ENCODE peak calls at places on chromosomes 6 and 20, in nine cellular contexts. I is lower lobe of right lung, K is upper lobe of left lung, Y is heart left ventricle, B is left lung, S is H9, Z is tibial nerve, G is heart right ventricle, L is PC-9. R is an unnamed sample.
A peak's percentile ranks its signal among the peaks of the same experiment; 100 is the strongest.

GRCh38 chr6:131532476-131533108 is 40.4 kb upstream of the ARG1 start:
- DNase-seq in I (no peak), K (no peak), Y (no peak), B (no peak), S (no peak), Z (no peak), G (no peak), L (no peak), R (no peak)

GRCh38 chr20:39360029-39360620 is 398.0 kb downstream of the DHX35 start:
- DNase-seq in I (no peak), K (no peak), Y (no peak), B (no peak), S (no peak), Z (no peak), G (no peak), L (no peak), R (no peak)

GRCh38 chr6:127938701-127939100 is 37.8 kb upstream of the THEMIS start:
- DNase-seq in I (no peak), K (no peak), Y (no peak), B (no peak), S (no peak), Z (no peak), G (no peak), L (peak; percentile 72), R (no peak)

GRCh38 chr6:18595774-18596528 is 208.8 kb downstream of the RNF144B start:
- DNase-seq in I (no peak), K (peak; percentile 47), Y (peak; percentile 51), B (no peak), S (peak; percentile 64), Z (peak; percentile 37), G (no peak), L (no peak), R (no peak)

GRCh38 chr6:138205437-138206094 is 12.7 kb downstream of the PBOV1 start:
- DNase-seq in I (no peak), K (no peak), Y (no peak), B (no peak), S (no peak), Z (no peak), G (no peak), L (no peak), R (no peak)

GRCh38 chr6:38640216-38640909 is 634 bp upstream of the BTBD9 start:
- DNase-seq in I (no peak), K (no peak), Y (no peak), B (no peak), S (no peak), Z (no peak), G (no peak), L (peak; percentile 50), R (no peak)

GRCh38 chr20:1892122-1892385 is 3.2 kb upstream of the SIRPA start:
- DNase-seq in I (no peak), K (no peak), Y (no peak), B (no peak), S (no peak), Z (no peak), G (no peak), L (no peak), R (no peak)

GRCh38 chr6:35483490-35483889 is 13.4 kb downstream of the TEAD3 start:
- DNase-seq in I (no peak), K (no peak), Y (no peak), B (no peak), S (no peak), Z (no peak), G (no peak), L (no peak), R (no peak)

GRCh38 chr20:22248052-22248667 is 336.2 kb downstream of the FOXA2 start:
- DNase-seq in I (no peak), K (no peak), Y (no peak), B (no peak), S (no peak), Z (no peak), G (no peak), L (no peak), R (no peak)

GRCh38 chr6:70998148-70998547 is 41.3 kb upstream of the B3GAT2 start:
- DNase-seq in I (no peak), K (no peak), Y (no peak), B (no peak), S (no peak), Z (no peak), G (no peak), L (no peak), R (no peak)

GRCh38 chr6:165183071-165183470 is 126.3 kb downstream of the C6orf118 start:
- DNase-seq in I (no peak), K (no peak), Y (no peak), B (no peak), S (no peak), Z (no peak), G (no peak), L (no peak), R (no peak)

GRCh38 chr6:165183496-165184140 is 125.8 kb downstream of the C6orf118 start:
- DNase-seq in I (no peak), K (no peak), Y (no peak), B (no peak), S (no peak), Z (no peak), G (no peak), L (no peak), R (no peak)

GRCh38 chr6:165186441-165187205 is 122.8 kb downstream of the C6orf118 start:
- DNase-seq in I (no peak), K (no peak), Y (no peak), B (peak; percentile 68), S (no peak), Z (no peak), G (no peak), L (no peak), R (no peak)

GRCh38 chr6:165186041-165186440 is 123.4 kb downstream of the C6orf118 start:
- DNase-seq in I (no peak), K (no peak), Y (no peak), B (no peak), S (no peak), Z (no peak), G (no peak), L (no peak), R (no peak)

GRCh38 chr6:165184192-165184979 is 125.0 kb downstream of the C6orf118 start:
- DNase-seq in I (no peak), K (no peak), Y (no peak), B (no peak), S (no peak), Z (peak; percentile 20), G (no peak), L (no peak), R (no peak)
- H3K27ac ChIP-seq in I (no peak overlapping the region), K (no peak overlapping the region), Y (peak overlapping the region; percentile 24), B (no peak overlapping the region), S (no peak overlapping the region), Z (peak overlapping the region; percentile 27), G (no peak overlapping the region), L (no peak overlapping the region), R (no peak overlapping the region)

DNA sequence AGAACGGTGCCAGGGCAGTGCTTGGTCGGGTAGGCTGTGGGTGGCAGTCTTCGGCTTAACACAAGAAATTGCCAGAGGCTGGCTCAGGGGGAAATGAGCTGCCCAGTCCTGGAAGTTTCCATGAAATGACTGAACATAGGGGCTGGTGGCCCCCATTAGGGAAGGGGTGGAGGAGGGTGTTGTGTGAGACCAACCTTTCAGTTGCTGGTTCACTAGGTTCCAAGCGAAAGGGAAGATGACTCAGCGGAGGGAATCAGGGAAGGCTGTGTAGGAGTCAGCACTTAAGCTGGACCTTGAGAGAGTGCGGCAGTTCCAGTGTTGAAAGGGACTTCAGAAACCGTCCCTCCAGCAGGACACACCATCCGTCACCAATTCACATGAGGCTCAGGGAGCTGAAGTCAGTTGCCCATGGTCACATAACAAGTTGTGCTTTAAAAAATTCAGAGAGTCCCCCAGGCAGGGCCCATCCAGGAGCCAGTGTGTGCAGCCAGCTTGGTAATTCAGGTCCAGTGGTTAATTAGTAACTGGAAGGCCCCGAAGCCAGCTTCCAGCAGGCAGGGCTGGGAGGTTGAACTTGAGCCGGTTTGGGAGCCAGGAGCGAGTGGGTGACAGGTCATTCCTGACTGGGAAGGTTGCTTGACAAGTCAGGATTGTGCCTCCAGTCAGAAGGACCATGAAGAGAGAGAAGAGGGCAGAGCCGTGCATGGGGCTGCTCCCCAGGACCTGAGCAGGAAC is at the start of gene SGK2:
- DNase-seq in I (no peak), K (peak; percentile 33), Y (no peak), B (no peak), S (no peak), Z (no peak), G (no peak), L (peak; percentile 53), R (no peak)
- H3K27me3 ChIP-seq in I (no peaks in the 10 kb centered on the region), K (no peaks in the 10 kb centered on the region), Y (no peaks in the 10 kb centered on the region), B (no peaks in the 10 kb centered on the region), S (no peaks in the 10 kb centered on the region), Z (no peaks in the 10 kb centered on the region), G (no peaks in the 10 kb centered on the region), L (no peaks in the 10 kb centered on the region), R (no peaks in the 10 kb centered on the region)

GRCh38 chr20:50494428-50494827 is 15.8 kb upstream of the PTPN1 start:
- DNase-seq in I (no peak), K (no peak), Y (no peak), B (no peak), S (no peak), Z (no peak), G (no peak), L (no peak), R (no peak)

GRCh38 chr20:50491926-50492634 is 18.1 kb upstream of the PTPN1 start:
- DNase-seq in I (no peak), K (no peak), Y (no peak), B (no peak), S (no peak), Z (no peak), G (no peak), L (peak; percentile 36), R (no peak)

GRCh38 chr20:50488236-50488806 is 21.9 kb upstream of the PTPN1 start:
- DNase-seq in I (no peak), K (no peak), Y (no peak), B (no peak), S (no peak), Z (no peak), G (no peak), L (no peak), R (no peak)

GRCh38 chr20:50493881-50494253 is 16.3 kb upstream of the PTPN1 start:
- DNase-seq in I (no peak), K (no peak), Y (no peak), B (no peak), S (no peak), Z (no peak), G (no peak), L (no peak), R (no peak)

GRCh38 chr20:50491168-50491567 is 19.0 kb upstream of the PTPN1 start:
- DNase-seq in I (no peak), K (no peak), Y (no peak), B (no peak), S (no peak), Z (no peak), G (no peak), L (no peak), R (no peak)
- H3K4me1 ChIP-seq in I (no peaks in the 10 kb centered on the region), K (peaks cover 6% of the 10 kb centered on the region), Y (no peaks in the 10 kb centered on the region), B (no peaks in the 10 kb centered on the region), S (no peaks in the 10 kb centered on the region), Z (no peaks in the 10 kb centered on the region), G (no peaks in the 10 kb centered on the region), L (peaks cover 20% of the 10 kb centered on the region), R (no peaks in the 10 kb centered on the region)

DNA sequence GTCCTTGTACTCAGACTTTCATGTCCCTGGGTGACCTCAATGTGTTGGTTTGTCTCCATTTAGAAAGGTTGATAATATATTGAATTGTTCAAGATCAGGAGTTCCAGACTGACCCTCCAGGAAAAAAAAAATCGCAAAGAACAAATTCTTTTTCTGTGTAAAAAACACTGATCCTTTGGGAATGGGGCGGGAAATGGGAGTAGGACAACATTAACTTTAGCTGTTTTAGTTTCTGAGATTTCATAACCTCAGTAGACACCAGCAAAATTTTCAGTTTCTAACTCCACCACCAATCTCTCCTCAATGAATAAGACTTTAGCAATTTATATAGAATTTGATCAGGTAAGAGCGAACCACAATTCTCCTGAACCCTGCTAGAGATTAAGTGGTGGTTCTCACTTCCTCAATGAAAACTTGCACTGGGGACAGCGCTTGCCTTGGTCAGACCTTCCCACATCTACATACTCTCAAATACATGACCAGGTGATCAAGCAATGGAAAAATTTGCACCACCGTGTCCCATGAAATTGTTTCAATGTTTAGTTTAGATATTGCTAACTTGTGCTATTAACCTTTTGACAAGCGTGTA is 231.2 kb upstream of the PLN start:
- DNase-seq in I (no peak), K (no peak), Y (no peak), B (no peak), S (no peak), Z (no peak), G (no peak), L (no peak), R (no peak)
- H3K27ac ChIP-seq in I (peak overlapping the region; percentile 70), K (peak overlapping the region; percentile 5), Y (peak overlapping the region; percentile 84), B (peak overlapping the region; percentile 9), S (no peak overlapping the region), Z (no peak overlapping the region), G (peak overlapping the region; percentile 65), L (no peak overlapping the region), R (peak overlapping the region; percentile 91)